ENCODE peak calls at places on chromosomes 12 and 14, in four cellular contexts. U is CD8-positive, alpha-beta T cell; J is mucosa of descending colon; I is A549. T is an unnamed sample.

GRCh38 chr12:123853401-123854070 is 91.4 kb downstream of the DNAH10 start:
- DNase-seq in U (no peak), J (peak), I (no peak), T (no peak)

GRCh38 chr12:48000878-48001321 is 3.4 kb downstream of the COL2A1 start:
- DNase-seq in U (no peak), J (no peak), I (peak), T (no peak)

GRCh38 chr12:93176166-93176565 is 201.6 kb upstream of the NUDT4 start:
- DNase-seq in U (no peak), J (no peak), I (no peak), T (no peak)

GRCh38 chr12:130357241-130357640 is 19.6 kb downstream of the PIWIL1 start:
- DNase-seq in U (no peak), J (no peak), I (no peak), T (no peak)

GRCh38 chr12:59871779-59872178 is 275.9 kb downstream of the SLC16A7 start:
- DNase-seq in U (no peak), J (no peak), I (no peak), T (no peak)

GRCh38 chr12:7879246-7879645 is 6.5 kb upstream of the SLC2A14 start:
- DNase-seq in U (no peak), J (no peak), I (no peak), T (no peak)

GRCh38 chr12:72297666-72298065 is 25.5 kb downstream of the TRHDE start:
- DNase-seq in U (no peak), J (no peak), I (no peak), T (no peak)

GRCh38 chr12:33663000-33663654 is 223.5 kb upstream of the SYT10 start:
- DNase-seq in U (no peak), J (no peak), I (no peak), T (no peak)

GRCh38 chr12:84161296-84161695 is 751.3 kb downstream of the SLC6A15 start:
- DNase-seq in U (no peak), J (no peak), I (no peak), T (no peak)

GRCh38 chr12:95977764-95978305 is 18.3 kb downstream of the HAL start:
- DNase-seq in U (no peak), J (no peak), I (no peak), T (no peak)

GRCh38 chr12:117151195-117152031 is 38.9 kb downstream of the FBXO21 start:
- DNase-seq in U (no peak), J (peak), I (peak), T (no peak)

GRCh38 chr12:11535127-11535526 is 114.3 kb upstream of the ETV6 start:
- DNase-seq in U (no peak), J (no peak), I (no peak), T (no peak)

GRCh38 chr14:23695220-23695999 is 59.2 kb downstream of the DHRS2 start:
- DNase-seq in U (no peak), J (peak), I (no peak), T (no peak)
- H3K4me3 ChIP-seq in U (peak), J (no peak), I (no peak), T (no peak)

GRCh38 chr12:86154620-86155019 is 101.6 kb downstream of the MGAT4C start:
- DNase-seq in U (no peak), J (no peak), I (no peak), T (no peak)

DNA sequence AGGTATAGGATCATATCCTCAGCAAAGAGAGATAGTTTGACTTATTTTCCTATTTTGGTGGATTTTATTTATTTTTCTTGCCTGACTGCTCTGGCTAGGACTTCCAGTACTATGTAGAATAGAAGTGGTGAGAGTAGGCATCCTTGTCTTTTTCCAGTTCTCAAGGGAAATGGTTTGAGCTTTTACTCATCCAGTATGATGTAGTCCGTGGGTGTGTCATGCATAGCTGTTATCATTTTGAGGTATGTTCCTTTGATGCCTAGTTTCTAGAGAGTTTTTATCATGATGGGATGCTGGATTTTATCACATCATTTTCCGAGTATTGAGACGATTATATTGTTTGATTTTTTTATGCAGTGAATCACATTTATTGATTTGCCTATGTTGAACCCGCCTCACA is 97.2 kb downstream of the MGAT4C start:
- DNase-seq in U (no peak), J (no peak), I (no peak), T (no peak)
- TF ChIP-seq CTCF in U (no peak), J (no peak), I (no peak), T (no peak)

DNA sequence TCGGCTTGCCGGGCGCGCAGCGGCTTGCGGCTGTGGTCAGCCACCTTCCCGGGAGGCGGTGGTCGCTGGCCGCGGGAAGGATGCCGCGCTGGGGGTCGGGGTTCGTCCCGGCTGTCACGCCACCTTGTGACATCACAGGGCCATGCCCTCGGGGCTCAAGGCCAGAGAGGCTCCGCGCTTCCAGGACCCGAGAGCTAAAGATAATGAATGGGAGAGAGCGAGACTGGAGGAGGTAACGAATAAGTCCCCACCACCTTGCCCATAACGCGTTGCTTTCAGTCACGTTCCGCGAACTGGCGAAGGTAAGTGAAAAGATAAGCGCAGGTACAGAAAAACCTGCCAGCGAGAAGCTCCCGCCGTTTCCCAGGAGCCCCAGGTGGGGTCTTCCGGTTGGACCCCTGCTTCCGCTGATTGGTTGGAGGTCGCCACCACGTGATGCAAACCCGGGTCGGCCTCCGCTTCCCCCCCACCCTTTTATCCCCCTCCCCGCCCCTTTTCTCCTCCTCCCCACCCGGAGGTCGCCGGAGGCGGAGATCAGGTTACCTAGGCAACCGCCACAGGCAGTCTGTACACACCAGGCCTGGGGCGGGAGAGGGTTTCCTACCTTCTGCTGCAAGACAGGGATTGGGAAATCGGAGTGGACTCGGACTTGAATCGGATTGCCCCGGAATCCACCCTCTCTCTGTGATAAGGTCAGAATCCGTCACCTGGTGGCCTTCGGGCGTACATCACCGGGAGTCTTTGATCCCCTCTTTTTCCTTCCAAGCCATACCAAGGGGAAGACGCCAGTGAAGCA is at the start of gene LRRC9:
- DNase-seq in U (peak), J (peak), I (no peak), T (no peak)
- H3K4me3 ChIP-seq in U (peak), J (no peak), I (peak), T (peak)

GRCh38 chr12:57239587-57240068 is 10.1 kb downstream of the SHMT2 start:
- DNase-seq in U (no peak), J (no peak), I (no peak), T (no peak)

GRCh38 chr12:57241556-57242310 is 9.3 kb downstream of the STAC3 start:
- DNase-seq in U (no peak), J (no peak), I (no peak), T (no peak)

GRCh38 chr12:57238854-57239554 is 9.5 kb downstream of the SHMT2 start:
- DNase-seq in U (peak), J (peak), I (peak), T (peak)

GRCh38 chr12:57240926-57241555 is 9.9 kb downstream of the STAC3 start:
- DNase-seq in U (no peak), J (no peak), I (peak), T (no peak)

DNA sequence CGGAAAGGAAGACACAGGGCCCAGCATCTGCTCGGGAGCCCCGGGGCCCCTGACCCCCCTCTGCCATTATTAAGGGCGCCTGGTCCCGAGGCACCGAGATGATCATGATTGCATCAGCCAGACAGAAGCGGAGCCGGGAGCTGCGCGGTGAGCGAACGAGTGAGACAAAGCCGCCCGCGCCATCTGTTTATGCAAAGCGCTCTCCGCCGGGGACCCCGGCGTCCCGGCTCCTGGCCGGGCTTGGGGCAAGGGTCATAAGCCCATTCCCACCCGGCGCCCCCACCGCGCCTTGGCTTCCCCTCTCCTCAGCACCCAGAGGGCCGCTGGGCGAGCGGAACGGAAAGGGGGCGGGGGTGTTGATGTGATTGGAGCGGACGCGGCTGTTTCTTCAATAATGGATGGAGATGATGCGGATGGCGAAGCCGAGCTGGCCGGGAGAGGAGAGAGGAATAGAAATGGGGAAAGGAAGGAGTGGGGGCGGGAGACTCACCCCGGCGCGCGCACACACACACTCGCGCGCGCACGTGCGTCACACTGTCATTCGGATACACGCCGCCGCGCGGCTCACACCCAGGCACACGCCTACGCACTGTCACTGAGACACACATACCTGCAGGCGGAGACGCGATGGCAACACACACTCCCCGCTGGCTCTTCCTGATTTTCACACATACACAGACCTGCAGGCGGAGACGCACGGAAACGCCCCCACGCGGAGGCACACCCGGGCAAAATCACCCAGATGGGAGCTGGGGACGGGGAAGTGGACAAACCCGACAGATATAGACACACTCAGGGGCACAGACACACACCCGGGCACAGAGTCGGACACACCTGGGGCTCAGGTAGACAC is 10.7 kb downstream of the STAC3 start:
- DNase-seq in U (peak), J (peak), I (peak), T (peak)
- TF ChIP-seq CTCF in U (peak), J (no peak), I (no peak), T (no peak)

GRCh38 chr14:92650581-92651105 is 97.8 kb downstream of the LGMN start:
- DNase-seq in U (no peak), J (no peak), I (no peak), T (no peak)

GRCh38 chr14:92651106-92651792 is 97.2 kb downstream of the LGMN start:
- DNase-seq in U (peak), J (peak), I (no peak), T (peak)

GRCh38 chr14:92653162-92653651 is 95.2 kb downstream of the LGMN start:
- DNase-seq in U (no peak), J (no peak), I (no peak), T (no peak)

GRCh38 chr14:92652413-92653151 is 95.8 kb downstream of the LGMN start:
- DNase-seq in U (peak), J (no peak), I (no peak), T (no peak)

GRCh38 chr14:92651793-92652382 is 96.5 kb downstream of the LGMN start:
- DNase-seq in U (no peak), J (peak), I (no peak), T (peak)
- H3K4me3 ChIP-seq in U (peak), J (no peak), I (no peak), T (peak)

DNA sequence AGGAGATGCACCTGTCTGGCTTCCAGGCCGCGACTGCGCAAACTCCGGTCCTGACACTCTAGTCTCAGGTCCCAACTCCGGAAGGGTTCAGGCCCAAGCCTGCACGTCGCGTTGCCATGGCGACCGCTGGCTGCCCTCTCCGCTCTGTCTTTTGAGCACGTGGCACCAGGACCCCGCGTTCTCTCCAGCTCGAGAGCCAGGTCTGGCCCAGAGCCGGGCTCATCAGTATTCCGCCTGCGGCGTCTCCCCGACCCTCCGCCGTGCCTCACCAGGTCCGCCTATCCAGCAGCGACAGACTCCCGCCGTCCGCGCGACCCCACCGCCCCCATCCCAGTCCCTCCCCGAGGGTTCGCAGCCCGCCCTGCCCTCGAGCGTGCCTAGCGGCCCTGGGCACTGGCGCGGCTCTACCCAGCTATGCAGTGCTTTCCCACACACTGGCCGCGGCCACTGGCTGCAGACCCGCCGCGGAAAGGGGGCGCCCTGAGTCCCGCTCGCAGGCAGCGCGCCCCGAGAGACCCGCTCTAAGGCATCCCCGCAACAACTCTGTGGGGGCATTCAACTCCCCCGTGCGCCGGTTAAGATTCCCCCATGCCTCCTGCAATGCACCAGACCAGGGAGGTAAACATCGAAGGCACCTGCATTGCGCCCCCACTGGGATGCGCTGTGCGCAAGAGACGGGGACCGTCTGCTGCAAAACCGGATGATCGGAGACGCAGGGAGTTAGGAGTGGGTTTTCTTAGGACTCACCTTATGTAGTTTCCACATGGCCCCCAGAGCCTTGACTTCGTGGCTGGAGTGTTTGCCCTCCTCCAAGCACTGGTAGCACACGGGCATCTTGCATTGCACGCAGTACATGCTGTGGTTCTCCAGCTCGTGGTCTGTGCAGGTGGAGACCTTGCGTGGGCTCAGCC is 1.3 kb downstream of the TRIM9 start:
- DNase-seq in U (peak), J (peak), I (peak), T (peak)
- TF ChIP-seq CTCF in U (peak), J (no peak), I (peak), T (peak)

GRCh38 chr12:109597795-109598427 is 24.3 kb downstream of the MVK start:
- DNase-seq in U (peak), J (peak), I (peak), T (peak)

GRCh38 chr12:109595321-109595902 is 21.8 kb downstream of the MVK start:
- DNase-seq in U (no peak), J (no peak), I (no peak), T (no peak)

GRCh38 chr12:109597414-109597794 is 23.8 kb downstream of the MVK start:
- DNase-seq in U (no peak), J (no peak), I (no peak), T (no peak)

GRCh38 chr12:109598428-109598854 is 24.8 kb downstream of the MVK start:
- DNase-seq in U (no peak), J (no peak), I (no peak), T (no peak)

DNA sequence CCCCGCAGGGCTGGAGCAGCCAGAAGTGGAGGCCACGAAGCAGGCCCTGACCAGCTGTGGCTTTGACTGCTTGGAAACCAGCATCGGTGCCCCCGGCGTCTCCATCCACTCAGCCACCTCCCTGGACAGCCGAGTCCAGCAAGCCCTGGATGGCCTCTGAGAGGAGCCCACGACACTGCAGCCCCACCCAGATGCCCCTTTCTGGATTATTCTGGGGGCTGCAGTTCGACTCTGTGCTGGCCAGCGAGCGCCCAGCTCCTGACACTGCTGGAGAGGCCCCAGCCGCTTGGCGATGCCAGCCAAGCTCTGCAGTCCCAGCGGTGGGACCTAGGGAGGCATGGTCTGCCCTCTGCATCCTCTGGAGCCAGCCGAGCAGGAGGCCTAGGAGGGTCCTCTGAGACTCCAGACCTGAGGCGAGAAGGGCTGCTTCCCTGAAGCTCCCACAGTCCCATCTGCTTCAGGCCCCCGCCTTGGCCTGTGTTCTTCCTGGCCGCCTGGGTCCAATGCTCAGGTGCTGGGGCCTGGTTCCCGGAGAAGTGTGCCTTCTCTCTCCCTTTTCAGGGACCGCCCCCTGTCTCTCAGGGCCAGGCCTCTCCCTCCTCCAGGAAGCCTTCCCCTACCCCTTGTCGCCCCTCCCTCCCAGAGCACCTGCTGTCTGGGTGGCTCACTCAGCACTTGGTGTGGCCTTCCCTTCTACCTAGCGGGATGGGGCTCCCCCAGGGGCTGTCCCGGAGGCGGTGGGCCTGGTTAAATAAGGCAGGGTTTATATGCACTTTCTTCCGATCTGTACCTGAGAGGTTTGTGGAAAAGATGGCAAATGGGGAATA is 23.0 kb downstream of the MVK start:
- DNase-seq in U (no peak), J (no peak), I (no peak), T (no peak)
- H3K4me3 ChIP-seq in U (no peak), J (no peak), I (no peak), T (no peak)

GRCh38 chr14:100382106-100382455 is 58.9 kb downstream of the SLC25A47 start:
- DNase-seq in U (no peak), J (no peak), I (no peak), T (no peak)
- TF ChIP-seq CTCF in U (no peak), J (no peak), I (no peak), T (no peak)

DNA sequence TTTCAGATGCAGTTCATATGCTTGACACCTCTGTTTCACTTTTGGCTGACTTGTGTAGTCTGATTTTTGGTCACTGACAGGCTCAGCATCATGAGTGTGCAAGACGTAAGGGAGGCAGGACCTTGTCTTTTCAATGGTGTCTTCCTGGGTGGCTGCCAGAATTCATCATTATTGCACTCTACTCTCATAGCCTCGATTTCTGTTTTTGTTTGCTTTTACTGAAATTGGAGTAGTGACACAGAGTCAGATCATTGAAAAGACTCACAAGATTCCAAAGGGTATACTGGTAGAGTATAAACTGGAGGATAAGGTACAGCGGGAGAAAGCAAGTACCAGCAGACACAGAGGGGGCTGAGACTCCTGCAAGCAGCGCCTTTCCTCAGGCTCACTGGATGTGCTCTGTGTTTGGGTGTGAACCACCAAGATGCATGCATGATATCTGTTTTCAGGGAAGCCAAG is 126.3 kb upstream of the FGD4 start:
- DNase-seq in U (no peak), J (no peak), I (no peak), T (peak)
- H3K4me3 ChIP-seq in U (no peak), J (no peak), I (no peak), T (peak)

T was measured in GM06990.